ENCODE peak calls at places on chromosomes 1 and 21, in ten cellular contexts. V, P, F, K, O, D, S, G, I and Y are unnamed samples.

GRCh38 chr1:15426492-15427279 is 11.6 kb upstream of the CTRC start:
- DNase-seq in S (peak; percentile 87), F (peak; percentile 26), V (no peak), D (no peak), I (no peak), P (no peak), G (no peak), K (no peak), O (no peak), Y (no peak)

GRCh38 chr1:236063919-236064673 is 794 bp downstream of the NID1 start:
- DNase-seq in G (peak; percentile 4), I (no peak), S (peak; percentile 61), F (peak; percentile 66), K (no peak), P (peak; percentile 69), D (peak; percentile 83), V (peak; percentile 89), O (no peak), Y (no peak)

GRCh38 chr1:236844499-236845271 is 49.6 kb downstream of the MTR start:
- DNase-seq in D (no peak), I (no peak), K (no peak), G (no peak), O (no peak), S (no peak), F (no peak), V (no peak), P (no peak), Y (no peak)

GRCh38 chr1:189315035-189315927 is 1162.4 kb downstream of the BRINP3 start:
- DNase-seq in G (no peak), K (no peak), D (no peak), P (no peak), V (no peak), S (no peak), I (no peak), F (no peak), O (no peak), Y (no peak)

GRCh38 chr1:14281412-14281811 is 317.1 kb upstream of the KAZN start:
- DNase-seq in K (no peak), S (no peak), G (no peak), I (no peak), F (no peak), V (no peak), P (no peak), D (no peak), O (no peak), Y (no peak)

GRCh38 chr1:85475055-85475454 is 10.1 kb upstream of the DDAH1 start:
- DNase-seq in P (no peak), S (no peak), I (no peak), D (no peak), O (no peak), G (no peak), K (no peak), V (no peak), F (no peak), Y (no peak)

GRCh38 chr21:28904961-28905435 is 87.7 kb downstream of the LTN1 start:
- DNase-seq in P (no peak), I (no peak), V (no peak), O (no peak), F (no peak), S (no peak), G (no peak), D (no peak), K (no peak), Y (no peak)

GRCh38 chr1:11781298-11781697 is 19.3 kb downstream of the C1orf167 start:
- DNase-seq in V (no peak), O (no peak), F (no peak), D (no peak), S (no peak), P (no peak), I (no peak), K (no peak), G (no peak), Y (no peak)

GRCh38 chr1:117215733-117216462 is 5.2 kb upstream of the VTCN1 start:
- DNase-seq in F (no peak), S (no peak), O (no peak), K (no peak), G (no peak), D (no peak), V (peak; percentile 66), P (peak; percentile 25), I (no peak), Y (no peak)

GRCh38 chr1:185514296-185514695 is 197.3 kb upstream of the IVNS1ABP start:
- DNase-seq in I (no peak), G (no peak), P (no peak), V (no peak), K (no peak), D (no peak), S (no peak), O (no peak), F (no peak), Y (no peak)

GRCh38 chr1:1614204-1614953 is 921 bp upstream of the MIB2 start:
- DNase-seq in G (peak; percentile 50), S (peak; percentile 75), P (no peak), F (peak; percentile 15), V (peak; percentile 72), K (no peak), O (peak; percentile 69), D (peak; percentile 82), I (peak; percentile 66), Y (no peak)

GRCh38 chr1:116474921-116475849 is 95.6 kb downstream of the CD58 start:
- DNase-seq in K (no peak), D (no peak), S (peak; percentile 79), G (no peak), F (peak; percentile 51), O (no peak), P (peak; percentile 62), V (peak; percentile 91), I (no peak), Y (no peak)

GRCh38 chr1:160376525-160377131 is 9.8 kb downstream of the NHLH1 start:
- DNase-seq in D (no peak), K (peak; percentile 51), G (peak; percentile 34), S (no peak), I (peak; percentile 71), O (peak; percentile 39), F (no peak), V (no peak), P (no peak), Y (no peak)

GRCh38 chr1:165248969-165249571 is 107.4 kb downstream of the LMX1A start:
- DNase-seq in I (no peak), K (no peak), S (no peak), F (no peak), G (no peak), O (no peak), V (no peak), P (no peak), D (no peak), Y (no peak)

GRCh38 chr1:4270651-4271337 is 370.7 kb upstream of the C1orf174 start:
- DNase-seq in V (no peak), G (no peak), K (no peak), O (no peak), F (no peak), S (no peak), P (no peak), D (no peak), I (no peak), Y (no peak)
- H3K9me3 ChIP-seq in V (no peaks in the 10 kb centered on the region), G (no peaks in the 10 kb centered on the region), K (no peaks in the 10 kb centered on the region), O (no peaks in the 10 kb centered on the region), F (no peaks in the 10 kb centered on the region), S (no peaks in the 10 kb centered on the region), P (no peaks in the 10 kb centered on the region), D (no peaks in the 10 kb centered on the region), I (peaks cover 9% of the 10 kb centered on the region), Y (peaks cover 3% of the 10 kb centered on the region)

DNA sequence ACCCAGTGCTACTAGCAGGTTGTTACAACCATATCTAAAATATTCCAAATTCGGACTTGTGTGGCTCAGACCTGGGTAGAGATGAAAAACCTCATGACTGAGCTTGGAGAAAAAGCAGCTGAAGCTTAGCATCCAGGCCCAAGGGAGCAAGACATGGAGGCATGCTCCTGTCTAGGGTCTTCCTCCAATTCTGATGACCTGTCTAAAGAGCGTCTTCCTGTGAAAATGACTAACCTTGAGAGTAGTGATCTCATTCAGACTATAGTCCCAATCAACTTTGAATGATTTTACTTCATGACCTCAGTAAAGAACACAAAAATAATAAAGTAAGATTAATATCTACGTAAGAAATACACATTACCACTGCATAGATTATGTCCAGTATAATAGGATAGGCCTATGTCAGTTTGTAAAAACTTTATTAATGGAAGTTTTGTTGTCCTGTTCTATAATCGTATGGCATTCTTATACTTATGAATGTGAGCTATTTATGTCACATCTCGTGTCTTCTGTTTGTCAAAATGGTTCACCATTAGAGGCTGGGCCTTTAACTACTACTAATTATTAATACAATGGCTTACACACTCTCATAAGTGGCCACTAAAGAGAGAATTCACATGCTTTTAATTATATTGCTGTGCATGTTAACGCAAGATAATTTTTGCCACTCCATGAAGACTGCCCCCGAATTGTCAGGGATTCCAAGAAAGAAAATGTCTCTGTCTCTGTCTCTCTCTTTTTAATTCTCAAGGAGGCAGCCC is 201.3 kb downstream of the NCAM2 start:
- DNase-seq in G (no peak), K (no peak), I (no peak), S (no peak), P (no peak), D (no peak), O (no peak), V (no peak), F (no peak), Y (no peak)
- H3K9me3 ChIP-seq in G (no peaks in the 10 kb centered on the region), K (no peaks in the 10 kb centered on the region), I (no peaks in the 10 kb centered on the region), S (no peaks in the 10 kb centered on the region), P (no peaks in the 10 kb centered on the region), D (no peaks in the 10 kb centered on the region), O (no peaks in the 10 kb centered on the region), V (no peaks in the 10 kb centered on the region), F (no peaks in the 10 kb centered on the region), Y (no peaks in the 10 kb centered on the region)

DNA sequence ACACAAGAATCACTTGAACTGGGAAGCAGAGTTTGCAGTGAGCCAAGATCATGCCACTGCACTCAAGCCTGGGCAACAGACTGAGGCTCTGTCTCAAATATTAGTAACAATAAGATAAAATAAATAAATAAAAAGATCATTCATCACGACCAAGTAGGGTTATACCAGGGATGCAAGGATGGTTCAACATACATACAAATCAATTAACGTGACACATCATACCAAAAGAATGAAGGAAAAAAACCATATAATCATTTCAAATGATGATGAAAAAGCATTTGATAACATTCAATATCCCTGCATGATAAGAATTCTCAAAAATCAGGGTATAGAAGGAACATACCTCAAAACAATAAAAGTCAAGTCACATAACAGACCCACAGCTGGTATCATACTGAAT is 38.3 kb downstream of the PHTF1 start:
- DNase-seq in O (no peak), S (no peak), G (no peak), D (no peak), V (no peak), I (no peak), K (no peak), F (no peak), P (no peak), Y (no peak)
- H3K9me3 ChIP-seq in O (no peaks in the 10 kb centered on the region), S (peaks cover 4% of the 10 kb centered on the region), G (no peaks in the 10 kb centered on the region), D (no peaks in the 10 kb centered on the region), V (no peaks in the 10 kb centered on the region), I (no peaks in the 10 kb centered on the region), K (no peaks in the 10 kb centered on the region), F (no peaks in the 10 kb centered on the region), P (no peaks in the 10 kb centered on the region), Y (no peaks in the 10 kb centered on the region)

GRCh38 chr21:14070968-14071367 is 139.8 kb downstream of the LIPI start:
- DNase-seq in K (no peak), G (no peak), S (no peak), P (no peak), I (no peak), O (no peak), F (no peak), D (no peak), V (no peak), Y (no peak)
- H3K9me3 ChIP-seq in K (no peaks in the 10 kb centered on the region), G (no peaks in the 10 kb centered on the region), S (peaks cover 33% of the 10 kb centered on the region), P (no peaks in the 10 kb centered on the region), I (no peaks in the 10 kb centered on the region), O (no peaks in the 10 kb centered on the region), F (no peaks in the 10 kb centered on the region), D (no peaks in the 10 kb centered on the region), V (no peaks in the 10 kb centered on the region), Y (no peaks in the 10 kb centered on the region)

GRCh38 chr1:4256351-4256750 is 356.3 kb upstream of the C1orf174 start:
- DNase-seq in I (no peak), G (no peak), S (no peak), P (no peak), O (no peak), K (no peak), D (no peak), F (no peak), V (no peak), Y (no peak)

GRCh38 chr1:4253918-4254317 is 353.8 kb upstream of the C1orf174 start:
- DNase-seq in I (no peak), D (no peak), K (no peak), P (no peak), G (no peak), V (no peak), O (no peak), F (no peak), S (no peak), Y (no peak)
- H3K9me3 ChIP-seq in I (peaks cover 22% of the 10 kb centered on the region), D (no peaks in the 10 kb centered on the region), K (no peaks in the 10 kb centered on the region), P (no peaks in the 10 kb centered on the region), G (no peaks in the 10 kb centered on the region), V (peaks cover 10% of the 10 kb centered on the region), O (no peaks in the 10 kb centered on the region), F (peaks cover 3% of the 10 kb centered on the region), S (peaks cover 16% of the 10 kb centered on the region), Y (peaks cover 2% of the 10 kb centered on the region)